ENCODE peak calls at places on chromosomes 13 and 19, in nine cellular contexts. One of them, this sample, is unnamed.

GRCh38 chr19:41887711-41888382 is 4.9 kb downstream of the ARHGEF1 start:
- DNase-seq in CD8-positive, alpha-beta T cell: peak; percentile 84
- DNase-seq in GM23248: peak; percentile 49
- DNase-seq in right lobe of liver: peak; percentile 64
- DNase-seq in substantia nigra: peak; percentile 44
- DNase-seq in naive thymus-derived CD4-positive, alpha-beta T cell: peak; percentile 79
- DNase-seq in hepatocyte: peak; percentile 87
- DNase-seq in endodermal cell: peak; percentile 97
- DNase-seq in astrocyte: peak; percentile 77
- DNase-seq in this sample: no peak

GRCh38 chr19:36528921-36529518 is 949 bp upstream of the ZNF260 start:
- DNase-seq in CD8-positive, alpha-beta T cell: peak; percentile 1
- DNase-seq in GM23248: peak; percentile 20
- DNase-seq in right lobe of liver: no peak
- DNase-seq in substantia nigra: no peak
- DNase-seq in naive thymus-derived CD4-positive, alpha-beta T cell: no peak
- DNase-seq in hepatocyte: peak; percentile 39
- DNase-seq in endodermal cell: peak; percentile 66
- DNase-seq in astrocyte: no peak
- DNase-seq in this sample: no peak

GRCh38 chr13:100330662-100331061 is 241.8 kb downstream of the PCCA start:
- DNase-seq in CD8-positive, alpha-beta T cell: no peak
- DNase-seq in GM23248: no peak
- DNase-seq in right lobe of liver: no peak
- DNase-seq in substantia nigra: no peak
- DNase-seq in naive thymus-derived CD4-positive, alpha-beta T cell: no peak
- DNase-seq in hepatocyte: no peak
- DNase-seq in endodermal cell: no peak
- DNase-seq in astrocyte: no peak
- DNase-seq in this sample: no peak

GRCh38 chr13:105343134-105343806 is 1192.2 kb downstream of the EFNB2 start:
- DNase-seq in CD8-positive, alpha-beta T cell: no peak
- DNase-seq in GM23248: no peak
- DNase-seq in right lobe of liver: no peak
- DNase-seq in substantia nigra: no peak
- DNase-seq in naive thymus-derived CD4-positive, alpha-beta T cell: no peak
- DNase-seq in hepatocyte: no peak
- DNase-seq in endodermal cell: no peak
- DNase-seq in astrocyte: peak; percentile 70
- DNase-seq in this sample: no peak

GRCh38 chr13:99486996-99487395 is 14.3 kb upstream of the TM9SF2 start:
- DNase-seq in CD8-positive, alpha-beta T cell: no peak
- DNase-seq in GM23248: no peak
- DNase-seq in right lobe of liver: no peak
- DNase-seq in substantia nigra: no peak
- DNase-seq in naive thymus-derived CD4-positive, alpha-beta T cell: no peak
- DNase-seq in hepatocyte: no peak
- DNase-seq in endodermal cell: no peak
- DNase-seq in astrocyte: no peak
- DNase-seq in this sample: no peak

GRCh38 chr13:23608704-23609413 is 38.6 kb downstream of the TNFRSF19 start:
- DNase-seq in CD8-positive, alpha-beta T cell: no peak
- DNase-seq in GM23248: peak; percentile 72
- DNase-seq in right lobe of liver: peak; percentile 57
- DNase-seq in substantia nigra: no peak
- DNase-seq in naive thymus-derived CD4-positive, alpha-beta T cell: no peak
- DNase-seq in hepatocyte: no peak
- DNase-seq in endodermal cell: no peak
- DNase-seq in astrocyte: no peak
- DNase-seq in this sample: peak; percentile 59

GRCh38 chr13:99465454-99465853 is 35.8 kb upstream of the TM9SF2 start:
- DNase-seq in CD8-positive, alpha-beta T cell: no peak
- DNase-seq in GM23248: no peak
- DNase-seq in right lobe of liver: no peak
- DNase-seq in substantia nigra: no peak
- DNase-seq in naive thymus-derived CD4-positive, alpha-beta T cell: no peak
- DNase-seq in hepatocyte: no peak
- DNase-seq in endodermal cell: no peak
- DNase-seq in astrocyte: no peak
- DNase-seq in this sample: no peak

GRCh38 chr13:40102854-40103253 is 447.4 kb downstream of the COG6 start:
- DNase-seq in CD8-positive, alpha-beta T cell: peak; percentile 15
- DNase-seq in GM23248: peak; percentile 96
- DNase-seq in right lobe of liver: no peak
- DNase-seq in substantia nigra: no peak
- DNase-seq in naive thymus-derived CD4-positive, alpha-beta T cell: no peak
- DNase-seq in hepatocyte: peak; percentile 64
- DNase-seq in endodermal cell: no peak
- DNase-seq in astrocyte: peak; percentile 98
- DNase-seq in this sample: no peak

GRCh38 chr13:35723061-35723461 is 246.6 kb upstream of the MAB21L1 start:
- DNase-seq in CD8-positive, alpha-beta T cell: no peak
- DNase-seq in GM23248: peak; percentile 48
- DNase-seq in right lobe of liver: no peak
- DNase-seq in substantia nigra: no peak
- DNase-seq in naive thymus-derived CD4-positive, alpha-beta T cell: no peak
- DNase-seq in hepatocyte: no peak
- DNase-seq in endodermal cell: peak; percentile 5
- DNase-seq in astrocyte: no peak
- DNase-seq in this sample: no peak

GRCh38 chr13:26050568-26051230 is 1.1 kb downstream of the SHISA2 start:
- DNase-seq in CD8-positive, alpha-beta T cell: no peak
- DNase-seq in GM23248: peak; percentile 31
- DNase-seq in right lobe of liver: no peak
- DNase-seq in substantia nigra: peak; percentile 32
- DNase-seq in naive thymus-derived CD4-positive, alpha-beta T cell: peak; percentile 9
- DNase-seq in hepatocyte: peak; percentile 45
- DNase-seq in endodermal cell: peak; percentile 89
- DNase-seq in astrocyte: peak; percentile 22
- DNase-seq in this sample: peak; percentile 25

GRCh38 chr13:89554801-89555200 is 1792.7 kb upstream of the MIR17HG start:
- DNase-seq in CD8-positive, alpha-beta T cell: no peak
- DNase-seq in GM23248: no peak
- DNase-seq in right lobe of liver: no peak
- DNase-seq in substantia nigra: no peak
- DNase-seq in naive thymus-derived CD4-positive, alpha-beta T cell: no peak
- DNase-seq in hepatocyte: peak; percentile 14
- DNase-seq in endodermal cell: no peak
- DNase-seq in astrocyte: peak; percentile 8
- DNase-seq in this sample: no peak

GRCh38 chr19:36151144-36152051 is 849 bp downstream of the COX7A1 start:
- DNase-seq in CD8-positive, alpha-beta T cell: no peak
- DNase-seq in GM23248: peak; percentile 44
- DNase-seq in right lobe of liver: no peak
- DNase-seq in substantia nigra: no peak
- DNase-seq in naive thymus-derived CD4-positive, alpha-beta T cell: no peak
- DNase-seq in hepatocyte: no peak
- DNase-seq in endodermal cell: peak; percentile 71
- DNase-seq in astrocyte: no peak
- DNase-seq in this sample: peak; percentile 69

GRCh38 chr19:41877490-41877876 is 404 bp downstream of the CD79A start:
- DNase-seq in CD8-positive, alpha-beta T cell: no peak
- DNase-seq in GM23248: no peak
- DNase-seq in right lobe of liver: no peak
- DNase-seq in substantia nigra: no peak
- DNase-seq in naive thymus-derived CD4-positive, alpha-beta T cell: no peak
- DNase-seq in hepatocyte: no peak
- DNase-seq in endodermal cell: no peak
- DNase-seq in astrocyte: no peak
- DNase-seq in this sample: no peak

GRCh38 chr13:106153876-106154275 is 381.6 kb downstream of the EFNB2 start:
- DNase-seq in CD8-positive, alpha-beta T cell: no peak
- DNase-seq in GM23248: no peak
- DNase-seq in right lobe of liver: no peak
- DNase-seq in substantia nigra: no peak
- DNase-seq in naive thymus-derived CD4-positive, alpha-beta T cell: no peak
- DNase-seq in hepatocyte: no peak
- DNase-seq in endodermal cell: no peak
- DNase-seq in astrocyte: no peak
- DNase-seq in this sample: no peak

GRCh38 chr19:45154064-45154827 is 6.5 kb downstream of the NKPD1 start:
- DNase-seq in CD8-positive, alpha-beta T cell: no peak
- DNase-seq in GM23248: peak; percentile 72
- DNase-seq in right lobe of liver: no peak
- DNase-seq in substantia nigra: no peak
- DNase-seq in naive thymus-derived CD4-positive, alpha-beta T cell: no peak
- DNase-seq in hepatocyte: peak; percentile 76
- DNase-seq in endodermal cell: no peak
- DNase-seq in astrocyte: peak; percentile 76
- DNase-seq in this sample: no peak

DNA sequence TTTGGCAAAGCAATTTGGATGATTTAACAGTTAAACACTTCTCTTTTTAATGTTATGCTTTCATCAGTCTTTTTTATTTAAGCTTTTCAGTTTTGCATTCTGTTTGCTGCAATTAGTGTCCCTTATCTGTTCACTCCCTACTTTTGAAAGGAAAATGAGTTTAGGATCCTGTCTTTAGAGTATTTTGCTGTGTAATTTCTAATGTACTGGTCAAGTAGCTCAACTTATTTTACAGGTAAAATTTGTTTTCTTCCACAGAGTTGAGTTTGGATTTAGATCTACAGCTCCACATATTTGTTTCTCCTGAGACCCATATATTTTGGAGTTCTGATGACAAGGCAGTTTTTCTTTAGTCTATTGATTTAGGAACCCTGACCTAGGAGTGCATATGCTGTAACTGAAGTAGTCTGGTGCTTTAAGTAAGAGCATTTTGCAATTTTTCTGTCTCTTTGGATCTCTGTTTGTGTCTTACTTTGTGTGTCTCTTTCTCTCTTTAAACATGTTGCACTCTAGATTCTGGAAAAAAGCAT is 19.4 kb upstream of the SPRY2 start:
- DNase-seq in CD8-positive, alpha-beta T cell: no peak
- DNase-seq in GM23248: no peak
- DNase-seq in right lobe of liver: no peak
- DNase-seq in substantia nigra: no peak
- DNase-seq in naive thymus-derived CD4-positive, alpha-beta T cell: no peak
- DNase-seq in hepatocyte: no peak
- DNase-seq in endodermal cell: no peak
- DNase-seq in astrocyte: no peak
- DNase-seq in this sample: no peak
- H3K27ac ChIP-seq in CD8-positive, alpha-beta T cell: no peak overlapping the region
- H3K27ac ChIP-seq in GM23248: no peak overlapping the region
- H3K27ac ChIP-seq in right lobe of liver: no peak overlapping the region
- H3K27ac ChIP-seq in substantia nigra: no peak overlapping the region
- H3K27ac ChIP-seq in naive thymus-derived CD4-positive, alpha-beta T cell: no peak overlapping the region
- H3K27ac ChIP-seq in hepatocyte: no peak overlapping the region
- H3K27ac ChIP-seq in endodermal cell: peak overlapping the region; percentile 94
- H3K27ac ChIP-seq in astrocyte: no peak overlapping the region
- H3K27ac ChIP-seq in this sample: peak overlapping the region; percentile 16

DNA sequence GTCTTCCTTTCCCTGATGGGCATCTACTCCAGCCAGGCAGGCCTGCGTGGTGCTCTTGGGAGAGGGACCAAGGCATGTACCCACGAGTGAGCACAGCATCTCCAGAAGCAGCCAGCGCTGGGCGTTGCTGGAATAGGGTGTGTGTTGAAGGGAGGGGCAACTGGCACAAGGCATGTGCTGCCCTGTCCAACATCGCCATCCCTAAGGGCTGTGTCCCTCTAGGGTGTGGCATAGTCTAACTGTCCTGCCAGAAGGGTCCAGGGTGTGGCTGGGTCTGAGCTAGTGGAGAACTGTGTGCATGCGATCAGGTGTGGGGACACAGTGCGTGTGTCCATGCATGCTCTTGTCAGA is 2.8 kb downstream of the NOTCH3 start:
- DNase-seq in CD8-positive, alpha-beta T cell: no peak
- DNase-seq in GM23248: peak; percentile 56
- DNase-seq in right lobe of liver: no peak
- DNase-seq in substantia nigra: no peak
- DNase-seq in naive thymus-derived CD4-positive, alpha-beta T cell: no peak
- DNase-seq in hepatocyte: no peak
- DNase-seq in endodermal cell: no peak
- DNase-seq in astrocyte: no peak
- DNase-seq in this sample: no peak
- H3K27ac ChIP-seq in CD8-positive, alpha-beta T cell: no peak overlapping the region
- H3K27ac ChIP-seq in GM23248: no peak overlapping the region
- H3K27ac ChIP-seq in right lobe of liver: no peak overlapping the region
- H3K27ac ChIP-seq in substantia nigra: no peak overlapping the region
- H3K27ac ChIP-seq in naive thymus-derived CD4-positive, alpha-beta T cell: no peak overlapping the region
- H3K27ac ChIP-seq in hepatocyte: no peak overlapping the region
- H3K27ac ChIP-seq in endodermal cell: peak overlapping the region; percentile 44
- H3K27ac ChIP-seq in astrocyte: no peak overlapping the region
- H3K27ac ChIP-seq in this sample: peak overlapping the region; percentile 34

GRCh38 chr19:39046037-39046821 is 13.9 kb upstream of the FBXO27 start:
- DNase-seq in CD8-positive, alpha-beta T cell: no peak
- DNase-seq in GM23248: no peak
- DNase-seq in right lobe of liver: no peak
- DNase-seq in substantia nigra: no peak
- DNase-seq in naive thymus-derived CD4-positive, alpha-beta T cell: no peak
- DNase-seq in hepatocyte: peak; percentile 48
- DNase-seq in endodermal cell: peak; percentile 64
- DNase-seq in astrocyte: no peak
- DNase-seq in this sample: no peak
- H3K27ac ChIP-seq in CD8-positive, alpha-beta T cell: no peak overlapping the region
- H3K27ac ChIP-seq in GM23248: no peak overlapping the region
- H3K27ac ChIP-seq in right lobe of liver: no peak overlapping the region
- H3K27ac ChIP-seq in substantia nigra: no peak overlapping the region
- H3K27ac ChIP-seq in naive thymus-derived CD4-positive, alpha-beta T cell: no peak overlapping the region
- H3K27ac ChIP-seq in hepatocyte: peak overlapping the region; percentile 48
- H3K27ac ChIP-seq in endodermal cell: no peak overlapping the region
- H3K27ac ChIP-seq in astrocyte: no peak overlapping the region
- H3K27ac ChIP-seq in this sample: no peak overlapping the region

DNA sequence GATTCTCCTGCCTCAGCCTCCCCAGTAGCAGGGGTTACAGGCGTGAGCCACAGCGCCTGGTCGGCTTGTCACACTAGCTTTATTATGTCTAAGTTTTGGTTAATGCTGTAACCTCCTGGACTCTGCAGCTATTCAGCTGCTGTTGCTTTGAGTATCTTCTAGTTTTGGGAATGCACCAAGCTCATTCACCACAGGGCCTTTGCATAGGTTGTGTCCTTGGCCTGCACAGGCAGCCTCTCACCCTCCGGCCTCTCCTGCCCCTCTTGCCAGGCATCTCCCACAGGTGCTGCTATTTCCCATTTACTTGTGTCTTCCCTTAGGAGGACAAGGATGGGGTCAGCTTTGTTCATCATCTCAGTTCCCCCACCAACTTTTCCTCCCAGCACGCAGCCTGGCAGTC is 2.4 kb upstream of the CCDC9 start:
- DNase-seq in CD8-positive, alpha-beta T cell: no peak
- DNase-seq in GM23248: no peak
- DNase-seq in right lobe of liver: no peak
- DNase-seq in substantia nigra: no peak
- DNase-seq in naive thymus-derived CD4-positive, alpha-beta T cell: no peak
- DNase-seq in hepatocyte: no peak
- DNase-seq in endodermal cell: no peak
- DNase-seq in astrocyte: no peak
- DNase-seq in this sample: no peak
- H3K27ac ChIP-seq in CD8-positive, alpha-beta T cell: no peak overlapping the region
- H3K27ac ChIP-seq in GM23248: peak overlapping the region; percentile 51
- H3K27ac ChIP-seq in right lobe of liver: no peak overlapping the region
- H3K27ac ChIP-seq in substantia nigra: no peak overlapping the region
- H3K27ac ChIP-seq in naive thymus-derived CD4-positive, alpha-beta T cell: no peak overlapping the region
- H3K27ac ChIP-seq in hepatocyte: no peak overlapping the region
- H3K27ac ChIP-seq in endodermal cell: no peak overlapping the region
- H3K27ac ChIP-seq in astrocyte: peak overlapping the region; percentile 58
- H3K27ac ChIP-seq in this sample: no peak overlapping the region

DNA sequence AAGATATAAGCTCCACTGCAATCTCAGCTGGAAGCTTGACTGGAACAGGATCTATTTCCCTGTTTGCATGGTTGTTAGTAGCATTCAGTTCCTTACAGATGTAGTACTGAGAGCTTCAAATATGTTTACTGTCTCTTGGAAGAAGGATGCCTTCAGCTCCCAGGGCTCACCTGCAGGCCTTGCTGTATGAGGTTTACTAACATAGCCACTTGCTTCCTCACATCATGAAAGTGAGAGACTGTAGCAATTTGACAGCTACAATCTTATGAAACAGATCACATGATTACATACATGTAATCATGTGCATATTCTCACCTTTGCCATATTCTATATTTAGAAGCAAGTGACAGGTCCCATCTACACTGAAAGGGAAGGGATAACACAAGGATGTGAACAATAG is 458.1 kb upstream of the PCDH20 start:
- DNase-seq in CD8-positive, alpha-beta T cell: no peak
- DNase-seq in GM23248: no peak
- DNase-seq in right lobe of liver: no peak
- DNase-seq in substantia nigra: no peak
- DNase-seq in naive thymus-derived CD4-positive, alpha-beta T cell: no peak
- DNase-seq in hepatocyte: no peak
- DNase-seq in endodermal cell: no peak
- DNase-seq in astrocyte: no peak
- DNase-seq in this sample: no peak
- H3K27ac ChIP-seq in CD8-positive, alpha-beta T cell: no peak overlapping the region
- H3K27ac ChIP-seq in GM23248: no peak overlapping the region
- H3K27ac ChIP-seq in right lobe of liver: no peak overlapping the region
- H3K27ac ChIP-seq in substantia nigra: no peak overlapping the region
- H3K27ac ChIP-seq in naive thymus-derived CD4-positive, alpha-beta T cell: no peak overlapping the region
- H3K27ac ChIP-seq in hepatocyte: no peak overlapping the region
- H3K27ac ChIP-seq in endodermal cell: no peak overlapping the region
- H3K27ac ChIP-seq in astrocyte: no peak overlapping the region
- H3K27ac ChIP-seq in this sample: no peak overlapping the region

This sample was measured in heart right ventricle.